ENCODE peak calls at places on chromosomes 4 and X, in six cellular contexts. One of them, this sample, is unnamed.
A peak's percentile ranks its signal among the peaks of the same experiment; 100 is the strongest.

GRCh38 chr4:95889662-95890061 is 49.8 kb downstream of the PDHA2 start:
- DNase-seq in uterus: no peak
- DNase-seq in kidney: no peak
- DNase-seq in AG09309: no peak
- DNase-seq in choroid plexus epithelial cell: peak; percentile 42
- DNase-seq in AG04450: no peak
- DNase-seq in this sample: no peak

GRCh38 chr4:11635336-11635735 is 206.6 kb upstream of the HS3ST1 start:
- DNase-seq in AG09309: peak; percentile 16
- DNase-seq in uterus: no peak
- DNase-seq in choroid plexus epithelial cell: peak; percentile 89
- DNase-seq in AG04450: peak; percentile 61
- DNase-seq in kidney: peak; percentile 67
- DNase-seq in this sample: no peak

GRCh38 chr4:152102184-152103000 is 341.6 kb upstream of the GATB start:
- DNase-seq in AG04450: peak; percentile 70
- DNase-seq in uterus: no peak
- DNase-seq in choroid plexus epithelial cell: no peak
- DNase-seq in AG09309: no peak
- DNase-seq in kidney: no peak
- DNase-seq in this sample: no peak

GRCh38 chr4:158996669-158997074 is 106.2 kb upstream of the RAPGEF2 start:
- DNase-seq in kidney: no peak
- DNase-seq in choroid plexus epithelial cell: peak; percentile 89
- DNase-seq in uterus: no peak
- DNase-seq in AG04450: peak; percentile 82
- DNase-seq in AG09309: peak; percentile 89
- DNase-seq in this sample: peak; percentile 91

GRCh38 chr4:6854098-6854744 is 55.4 kb upstream of the TBC1D14 start:
- DNase-seq in uterus: no peak
- DNase-seq in AG04450: no peak
- DNase-seq in AG09309: no peak
- DNase-seq in kidney: no peak
- DNase-seq in choroid plexus epithelial cell: no peak
- DNase-seq in this sample: no peak

GRCh38 chrX:100685997-100686305 is 42.0 kb downstream of the SRPX2 start:
- DNase-seq in uterus: no peak
- DNase-seq in AG09309: no peak
- DNase-seq in kidney: no peak
- DNase-seq in choroid plexus epithelial cell: no peak
- DNase-seq in AG04450: no peak
- DNase-seq in this sample: no peak

GRCh38 chr4:61922766-61923165 is 722.6 kb downstream of the ADGRL3 start:
- DNase-seq in AG04450: no peak
- DNase-seq in uterus: no peak
- DNase-seq in AG09309: no peak
- DNase-seq in kidney: no peak
- DNase-seq in choroid plexus epithelial cell: no peak
- DNase-seq in this sample: no peak

GRCh38 chr4:36133658-36134057 is 110.7 kb downstream of the ARAP2 start:
- DNase-seq in AG09309: no peak
- DNase-seq in AG04450: no peak
- DNase-seq in kidney: no peak
- DNase-seq in uterus: no peak
- DNase-seq in choroid plexus epithelial cell: no peak
- DNase-seq in this sample: no peak

GRCh38 chr4:48546336-48546735 is 56.3 kb downstream of the ZAR1 start:
- DNase-seq in choroid plexus epithelial cell: peak; percentile 75
- DNase-seq in AG04450: peak; percentile 4
- DNase-seq in kidney: no peak
- DNase-seq in AG09309: peak; percentile 24
- DNase-seq in uterus: no peak
- DNase-seq in this sample: peak; percentile 4

GRCh38 chr4:150211016-150211415 is 132.8 kb downstream of the DCLK2 start:
- DNase-seq in AG09309: no peak
- DNase-seq in AG04450: no peak
- DNase-seq in choroid plexus epithelial cell: no peak
- DNase-seq in kidney: no peak
- DNase-seq in uterus: no peak
- DNase-seq in this sample: no peak

GRCh38 chr4:125043453-125043852 is 271.3 kb upstream of the FAT4 start:
- DNase-seq in choroid plexus epithelial cell: peak; percentile 61
- DNase-seq in kidney: no peak
- DNase-seq in AG04450: no peak
- DNase-seq in AG09309: no peak
- DNase-seq in uterus: no peak
- DNase-seq in this sample: no peak

GRCh38 chr4:126470862-126471261 is 1156.1 kb downstream of the FAT4 start:
- DNase-seq in kidney: no peak
- DNase-seq in AG09309: no peak
- DNase-seq in AG04450: no peak
- DNase-seq in choroid plexus epithelial cell: peak; percentile 42
- DNase-seq in uterus: no peak
- DNase-seq in this sample: no peak

GRCh38 chrX:115553171-115553570 is 7.8 kb upstream of the PLS3 start:
- DNase-seq in kidney: no peak
- DNase-seq in AG04450: no peak
- DNase-seq in AG09309: no peak
- DNase-seq in choroid plexus epithelial cell: no peak
- DNase-seq in uterus: no peak
- DNase-seq in this sample: no peak

GRCh38 chrX:115547448-115547847 is 13.5 kb upstream of the PLS3 start:
- DNase-seq in uterus: no peak
- DNase-seq in AG04450: no peak
- DNase-seq in kidney: no peak
- DNase-seq in AG09309: no peak
- DNase-seq in choroid plexus epithelial cell: no peak
- DNase-seq in this sample: no peak

GRCh38 chrX:115549008-115549407 is 12.0 kb upstream of the PLS3 start:
- DNase-seq in choroid plexus epithelial cell: no peak
- DNase-seq in AG04450: no peak
- DNase-seq in uterus: no peak
- DNase-seq in AG09309: no peak
- DNase-seq in kidney: no peak
- DNase-seq in this sample: no peak
- H3K4me3 ChIP-seq in choroid plexus epithelial cell: no peak overlapping the region
- H3K4me3 ChIP-seq in AG04450: no peak overlapping the region
- H3K4me3 ChIP-seq in uterus: no peak overlapping the region
- H3K4me3 ChIP-seq in AG09309: no peak overlapping the region
- H3K4me3 ChIP-seq in kidney: no peak overlapping the region
- H3K4me3 ChIP-seq in this sample: no peak overlapping the region

GRCh38 chr4:97720869-97721432 is 422.3 kb downstream of the STPG2 start:
- DNase-seq in AG09309: no peak
- DNase-seq in choroid plexus epithelial cell: peak; percentile 60
- DNase-seq in AG04450: no peak
- DNase-seq in uterus: no peak
- DNase-seq in kidney: no peak
- DNase-seq in this sample: no peak
- TF ChIP-seq CTCF in AG09309: no peak
- TF ChIP-seq CTCF in choroid plexus epithelial cell: peak; percentile 32
- TF ChIP-seq CTCF in AG04450: no peak
- TF ChIP-seq CTCF in uterus: no peak
- TF ChIP-seq CTCF in kidney: no peak
- TF ChIP-seq CTCF in this sample: no peak

GRCh38 chr4:786861-787300 is 39.0 kb downstream of the CPLX1 start:
- DNase-seq in AG04450: no peak
- DNase-seq in kidney: peak; percentile 89
- DNase-seq in choroid plexus epithelial cell: no peak
- DNase-seq in AG09309: no peak
- DNase-seq in uterus: no peak
- DNase-seq in this sample: no peak

GRCh38 chr4:785332-786073 is 40.4 kb downstream of the CPLX1 start:
- DNase-seq in AG04450: no peak
- DNase-seq in choroid plexus epithelial cell: no peak
- DNase-seq in uterus: no peak
- DNase-seq in AG09309: no peak
- DNase-seq in kidney: peak; percentile 75
- DNase-seq in this sample: no peak

GRCh38 chr4:787561-787981 is 38.4 kb downstream of the CPLX1 start:
- DNase-seq in uterus: no peak
- DNase-seq in kidney: peak; percentile 68
- DNase-seq in choroid plexus epithelial cell: no peak
- DNase-seq in AG09309: no peak
- DNase-seq in AG04450: no peak
- DNase-seq in this sample: no peak

GRCh38 chr4:784401-785331 is 41.3 kb downstream of the CPLX1 start:
- DNase-seq in kidney: peak; percentile 75
- DNase-seq in choroid plexus epithelial cell: no peak
- DNase-seq in AG09309: no peak
- DNase-seq in AG04450: no peak
- DNase-seq in uterus: no peak
- DNase-seq in this sample: no peak

GRCh38 chr4:786074-786741 is 39.7 kb downstream of the CPLX1 start:
- DNase-seq in AG04450: no peak
- DNase-seq in choroid plexus epithelial cell: no peak
- DNase-seq in AG09309: no peak
- DNase-seq in uterus: no peak
- DNase-seq in kidney: peak; percentile 75
- DNase-seq in this sample: no peak
- H3K4me3 ChIP-seq in AG04450: no peak overlapping the region
- H3K4me3 ChIP-seq in choroid plexus epithelial cell: no peak overlapping the region
- H3K4me3 ChIP-seq in AG09309: no peak overlapping the region
- H3K4me3 ChIP-seq in uterus: peak overlapping the region; percentile 41
- H3K4me3 ChIP-seq in kidney: no peak overlapping the region
- H3K4me3 ChIP-seq in this sample: no peak overlapping the region

GRCh38 chr4:153765836-153766235 is 6.0 kb upstream of the RNF175 start:
- DNase-seq in kidney: no peak
- DNase-seq in uterus: no peak
- DNase-seq in choroid plexus epithelial cell: no peak
- DNase-seq in AG09309: no peak
- DNase-seq in AG04450: no peak
- DNase-seq in this sample: no peak

GRCh38 chr4:153759407-153760226 is at the start of gene RNF175:
- DNase-seq in uterus: no peak
- DNase-seq in AG09309: no peak
- DNase-seq in AG04450: no peak
- DNase-seq in choroid plexus epithelial cell: no peak
- DNase-seq in kidney: no peak
- DNase-seq in this sample: no peak

GRCh38 chr4:153764611-153765368 is 5.0 kb upstream of the RNF175 start:
- DNase-seq in AG09309: no peak
- DNase-seq in choroid plexus epithelial cell: peak; percentile 45
- DNase-seq in kidney: no peak
- DNase-seq in uterus: no peak
- DNase-seq in AG04450: no peak
- DNase-seq in this sample: peak; percentile 45

GRCh38 chr4:153766758-153767157 is 6.9 kb upstream of the RNF175 start:
- DNase-seq in AG04450: no peak
- DNase-seq in AG09309: no peak
- DNase-seq in choroid plexus epithelial cell: no peak
- DNase-seq in kidney: no peak
- DNase-seq in uterus: no peak
- DNase-seq in this sample: no peak

GRCh38 chr4:153763404-153763803 is 3.6 kb upstream of the RNF175 start:
- DNase-seq in choroid plexus epithelial cell: no peak
- DNase-seq in AG04450: no peak
- DNase-seq in AG09309: no peak
- DNase-seq in kidney: no peak
- DNase-seq in uterus: no peak
- DNase-seq in this sample: no peak
- TF ChIP-seq CTCF in choroid plexus epithelial cell: peak; percentile 38
- TF ChIP-seq CTCF in AG04450: peak; percentile 19
- TF ChIP-seq CTCF in AG09309: peak; percentile 7
- TF ChIP-seq CTCF in kidney: no peak
- TF ChIP-seq CTCF in uterus: no peak
- TF ChIP-seq CTCF in this sample: peak; percentile 41

DNA sequence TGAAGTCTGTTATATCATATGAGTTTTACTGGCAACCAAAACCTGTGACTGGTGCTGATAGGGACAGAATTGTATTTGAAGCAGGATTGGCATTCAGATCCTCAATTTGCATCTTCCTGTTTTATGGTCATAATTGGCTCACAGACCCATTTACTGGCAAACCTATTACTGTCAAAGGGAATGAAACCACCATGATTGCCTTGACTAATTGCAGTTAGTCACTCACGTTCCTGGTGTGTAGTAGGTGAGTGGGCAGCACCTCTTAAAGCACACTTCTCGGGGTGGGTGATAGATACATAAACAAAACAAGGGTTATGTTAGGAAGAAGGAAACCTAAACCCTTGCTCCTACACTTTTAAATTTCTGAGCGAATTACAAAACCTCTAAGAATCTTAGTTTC is 81.0 kb downstream of the PPEF2 start:
- DNase-seq in AG09309: no peak
- DNase-seq in uterus: no peak
- DNase-seq in choroid plexus epithelial cell: no peak
- DNase-seq in kidney: no peak
- DNase-seq in AG04450: no peak
- DNase-seq in this sample: no peak
- H3K4me3 ChIP-seq in AG09309: no peak overlapping the region
- H3K4me3 ChIP-seq in uterus: no peak overlapping the region
- H3K4me3 ChIP-seq in choroid plexus epithelial cell: no peak overlapping the region
- H3K4me3 ChIP-seq in kidney: no peak overlapping the region
- H3K4me3 ChIP-seq in AG04450: no peak overlapping the region
- H3K4me3 ChIP-seq in this sample: no peak overlapping the region

This sample was measured in HFF-Myc.